ENCODE peak calls at places on chromosomes 13 and 19, in six cellular contexts. L, S, Y, X, U and V are unnamed samples.

GRCh38 chr19:50994129-50994528 is 7.3 kb downstream of the KLK8 start:
- DNase-seq in U (no peak), Y (no peak), X (no peak), L (no peak), S (no peak), V (no peak)

GRCh38 chr13:78540424-78540823 is 62.9 kb downstream of the POU4F1 start:
- DNase-seq in Y (no peak), S (no peak), X (no peak), L (no peak), U (no peak), V (no peak)

GRCh38 chr13:76440568-76440967 is 445.6 kb downstream of the KCTD12 start:
- DNase-seq in Y (no peak), S (no peak), X (no peak), U (no peak), L (no peak), V (no peak)

GRCh38 chr13:40440990-40441820 is 225.2 kb downstream of the FOXO1 start:
- DNase-seq in S (peak), L (peak), U (no peak), X (no peak), Y (no peak), V (peak)

GRCh38 chr13:82713681-82714405 is 1168.4 kb downstream of the SLITRK1 start:
- DNase-seq in X (no peak), Y (no peak), L (peak), U (no peak), S (no peak), V (no peak)

GRCh38 chr19:41951686-41952172 is 7.4 kb downstream of the RABAC1 start:
- DNase-seq in U (peak), S (peak), L (peak), X (peak), Y (peak), V (peak)

GRCh38 chr13:50543767-50544166 is 299.7 kb downstream of the DLEU7 start:
- DNase-seq in L (peak), Y (no peak), U (no peak), S (peak), X (no peak), V (no peak)

GRCh38 chr19:2983351-2984195 is 6.2 kb downstream of the TLE6 start:
- DNase-seq in L (peak), S (peak), U (peak), X (no peak), Y (peak), V (no peak)

GRCh38 chr19:15124572-15125231 is 17.5 kb downstream of the SYDE1 start:
- DNase-seq in U (no peak), X (peak), S (no peak), Y (no peak), L (no peak), V (no peak)

GRCh38 chr19:48351341-48351752 is 12.4 kb downstream of the TMEM143 start:
- DNase-seq in L (peak), X (peak), S (no peak), Y (peak), U (peak), V (peak)

GRCh38 chr19:39131255-39131755 is 5.7 kb downstream of the PAK4 start:
- DNase-seq in X (no peak), U (no peak), L (peak), Y (no peak), S (no peak), V (no peak)

GRCh38 chr13:80923907-80924306 is 583.0 kb upstream of the SPRY2 start:
- DNase-seq in U (peak), Y (no peak), X (no peak), S (no peak), L (no peak), V (no peak)